ENCODE peak calls at places on chromosomes 6 and 20, in four cellular contexts. One of them, this sample, is unnamed.

GRCh38 chr20:2995796-2996195 is 47.6 kb upstream of the GNRH2 start:
- DNase-seq in HFF-Myc: no peak
- DNase-seq in fibroblast of mammary gland: no peak
- DNase-seq in uterus: no peak
- DNase-seq in this sample: no peak

GRCh38 chr6:109768485-109768884 is 77.4 kb downstream of the FIG4 start:
- DNase-seq in HFF-Myc: no peak
- DNase-seq in fibroblast of mammary gland: peak; percentile 90
- DNase-seq in uterus: no peak
- DNase-seq in this sample: no peak

GRCh38 chr20:50554694-50555579 is 44.8 kb downstream of the PTPN1 start:
- DNase-seq in HFF-Myc: no peak
- DNase-seq in fibroblast of mammary gland: no peak
- DNase-seq in uterus: no peak
- DNase-seq in this sample: no peak

GRCh38 chr6:155026366-155027045 is 31.4 kb downstream of the TIAM2 start:
- DNase-seq in HFF-Myc: peak; percentile 55
- DNase-seq in fibroblast of mammary gland: peak; percentile 97
- DNase-seq in uterus: peak; percentile 26
- DNase-seq in this sample: peak; percentile 17

GRCh38 chr20:10553326-10553984 is 118.3 kb downstream of the SLX4IP start:
- DNase-seq in HFF-Myc: peak; percentile 37
- DNase-seq in fibroblast of mammary gland: peak; percentile 80
- DNase-seq in uterus: peak; percentile 66
- DNase-seq in this sample: peak; percentile 85

GRCh38 chr6:116221067-116221466 is 32.8 kb downstream of the TSPYL4 start:
- DNase-seq in HFF-Myc: no peak
- DNase-seq in fibroblast of mammary gland: peak; percentile 30
- DNase-seq in uterus: no peak
- DNase-seq in this sample: no peak

GRCh38 chr6:90173262-90173926 is 123.2 kb downstream of the BACH2 start:
- DNase-seq in HFF-Myc: no peak
- DNase-seq in fibroblast of mammary gland: no peak
- DNase-seq in uterus: no peak
- DNase-seq in this sample: no peak

GRCh38 chr6:35085359-35086281 is 55.5 kb downstream of the TCP11 start:
- DNase-seq in HFF-Myc: no peak
- DNase-seq in fibroblast of mammary gland: no peak
- DNase-seq in uterus: no peak
- DNase-seq in this sample: peak; percentile 36

GRCh38 chr20:41072099-41072798 is 43.6 kb downstream of the TOP1 start:
- DNase-seq in HFF-Myc: peak; percentile 79
- DNase-seq in fibroblast of mammary gland: peak; percentile 89
- DNase-seq in uterus: peak; percentile 41
- DNase-seq in this sample: no peak

GRCh38 chr6:163356324-163356723 is 58.2 kb upstream of the QKI start:
- DNase-seq in HFF-Myc: peak; percentile 68
- DNase-seq in fibroblast of mammary gland: peak; percentile 87
- DNase-seq in uterus: no peak
- DNase-seq in this sample: peak; percentile 71

GRCh38 chr6:41214559-41215238 is 13.4 kb upstream of the TREML4 start:
- DNase-seq in HFF-Myc: no peak
- DNase-seq in fibroblast of mammary gland: no peak
- DNase-seq in uterus: no peak
- DNase-seq in this sample: no peak

GRCh38 chr20:37408930-37409210 is 62.9 kb downstream of the SRC start:
- DNase-seq in HFF-Myc: no peak
- DNase-seq in fibroblast of mammary gland: no peak
- DNase-seq in uterus: no peak
- DNase-seq in this sample: no peak

GRCh38 chr6:116387374-116387773 is 16.6 kb downstream of the DSE start:
- DNase-seq in HFF-Myc: no peak
- DNase-seq in fibroblast of mammary gland: peak; percentile 81
- DNase-seq in uterus: peak; percentile 32
- DNase-seq in this sample: no peak

GRCh38 chr6:166058064-166058739 is 109.4 kb downstream of the TBXT start:
- DNase-seq in HFF-Myc: no peak
- DNase-seq in fibroblast of mammary gland: peak; percentile 26
- DNase-seq in uterus: peak; percentile 90
- DNase-seq in this sample: no peak

GRCh38 chr6:108331982-108332381 is 37.1 kb downstream of the AFG1L start:
- DNase-seq in HFF-Myc: no peak
- DNase-seq in fibroblast of mammary gland: no peak
- DNase-seq in uterus: no peak
- DNase-seq in this sample: no peak

GRCh38 chr20:58638467-58639181 is 12.5 kb upstream of the STX16 start:
- DNase-seq in HFF-Myc: no peak
- DNase-seq in fibroblast of mammary gland: no peak
- DNase-seq in uterus: peak; percentile 7
- DNase-seq in this sample: no peak

GRCh38 chr20:36591854-36592641 is 13.5 kb upstream of the RAB5IF start:
- DNase-seq in HFF-Myc: no peak
- DNase-seq in fibroblast of mammary gland: peak; percentile 38
- DNase-seq in uterus: peak; percentile 46
- DNase-seq in this sample: peak; percentile 64

GRCh38 chr6:381742-382461 is 9.7 kb upstream of the IRF4 start:
- DNase-seq in HFF-Myc: no peak
- DNase-seq in fibroblast of mammary gland: no peak
- DNase-seq in uterus: no peak
- DNase-seq in this sample: no peak

GRCh38 chr20:51624157-51624731 is 81.7 kb upstream of the NFATC2 start:
- DNase-seq in HFF-Myc: no peak
- DNase-seq in fibroblast of mammary gland: peak; percentile 64
- DNase-seq in uterus: no peak
- DNase-seq in this sample: peak; percentile 95

GRCh38 chr6:8905647-8906231 is 470.4 kb upstream of the SLC35B3 start:
- DNase-seq in HFF-Myc: no peak
- DNase-seq in fibroblast of mammary gland: no peak
- DNase-seq in uterus: no peak
- DNase-seq in this sample: peak; percentile 49

GRCh38 chr20:62576815-62577214 is 65.5 kb upstream of the SLCO4A1 start:
- DNase-seq in HFF-Myc: no peak
- DNase-seq in fibroblast of mammary gland: no peak
- DNase-seq in uterus: no peak
- DNase-seq in this sample: peak; percentile 85

GRCh38 chr20:32314768-32315167 is 37.3 kb downstream of the KIF3B start:
- DNase-seq in HFF-Myc: no peak
- DNase-seq in fibroblast of mammary gland: no peak
- DNase-seq in uterus: no peak
- DNase-seq in this sample: no peak

GRCh38 chr20:44805991-44806729 is 4.2 kb downstream of the RIMS4 start:
- DNase-seq in HFF-Myc: peak; percentile 32
- DNase-seq in fibroblast of mammary gland: peak; percentile 71
- DNase-seq in uterus: peak; percentile 34
- DNase-seq in this sample: peak; percentile 87

GRCh38 chr6:114364295-114364694 is 21.5 kb upstream of the HS3ST5 start:
- DNase-seq in HFF-Myc: no peak
- DNase-seq in fibroblast of mammary gland: peak; percentile 18
- DNase-seq in uterus: no peak
- DNase-seq in this sample: peak; percentile 52

GRCh38 chr6:56259682-56260081 is 12.3 kb upstream of the COL21A1 start:
- DNase-seq in HFF-Myc: no peak
- DNase-seq in fibroblast of mammary gland: peak; percentile 68
- DNase-seq in uterus: no peak
- DNase-seq in this sample: no peak

DNA sequence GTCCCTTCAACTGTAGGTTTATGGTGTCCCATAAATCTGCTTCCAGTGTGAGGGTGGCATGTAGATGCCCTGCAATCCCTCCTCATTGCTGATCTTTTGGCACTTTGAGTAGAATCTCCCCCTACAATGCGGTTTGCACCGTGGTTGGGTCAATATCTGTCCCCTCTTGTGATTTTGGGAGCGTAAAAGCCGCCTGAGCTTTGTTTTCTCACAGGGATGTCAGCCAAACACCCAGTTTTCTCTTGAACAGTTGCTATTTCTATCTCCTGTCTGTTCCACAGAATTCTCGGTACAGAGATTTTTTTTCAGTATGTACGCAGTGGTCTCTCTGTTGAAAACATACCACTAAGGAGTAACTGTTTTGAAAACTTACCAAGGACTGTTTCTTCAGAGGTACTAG is 21.8 kb downstream of the CDS2 start:
- DNase-seq in HFF-Myc: no peak
- DNase-seq in fibroblast of mammary gland: no peak
- DNase-seq in uterus: no peak
- DNase-seq in this sample: no peak
- H3K4me3 ChIP-seq in HFF-Myc: no peak overlapping the region
- H3K4me3 ChIP-seq in fibroblast of mammary gland: no peak overlapping the region
- H3K4me3 ChIP-seq in uterus: no peak overlapping the region
- H3K4me3 ChIP-seq in this sample: no peak overlapping the region

GRCh38 chr6:126118058-126118759 is 131.9 kb downstream of the TRMT11 start:
- DNase-seq in HFF-Myc: no peak
- DNase-seq in fibroblast of mammary gland: peak; percentile 18
- DNase-seq in uterus: no peak
- DNase-seq in this sample: no peak

GRCh38 chr6:126118934-126119333 is 132.6 kb downstream of the TRMT11 start:
- DNase-seq in HFF-Myc: no peak
- DNase-seq in fibroblast of mammary gland: peak; percentile 33
- DNase-seq in uterus: no peak
- DNase-seq in this sample: no peak

GRCh38 chr6:126112171-126112632 is 125.9 kb downstream of the TRMT11 start:
- DNase-seq in HFF-Myc: no peak
- DNase-seq in fibroblast of mammary gland: peak; percentile 23
- DNase-seq in uterus: no peak
- DNase-seq in this sample: no peak

GRCh38 chr6:126113261-126113660 is 126.9 kb downstream of the TRMT11 start:
- DNase-seq in HFF-Myc: no peak
- DNase-seq in fibroblast of mammary gland: no peak
- DNase-seq in uterus: no peak
- DNase-seq in this sample: no peak

GRCh38 chr6:126117251-126117650 is 130.9 kb downstream of the TRMT11 start:
- DNase-seq in HFF-Myc: no peak
- DNase-seq in fibroblast of mammary gland: no peak
- DNase-seq in uterus: no peak
- DNase-seq in this sample: no peak
- TF ChIP-seq CTCF in HFF-Myc: no peak
- TF ChIP-seq CTCF in fibroblast of mammary gland: no peak
- TF ChIP-seq CTCF in uterus: no peak
- TF ChIP-seq CTCF in this sample: no peak

DNA sequence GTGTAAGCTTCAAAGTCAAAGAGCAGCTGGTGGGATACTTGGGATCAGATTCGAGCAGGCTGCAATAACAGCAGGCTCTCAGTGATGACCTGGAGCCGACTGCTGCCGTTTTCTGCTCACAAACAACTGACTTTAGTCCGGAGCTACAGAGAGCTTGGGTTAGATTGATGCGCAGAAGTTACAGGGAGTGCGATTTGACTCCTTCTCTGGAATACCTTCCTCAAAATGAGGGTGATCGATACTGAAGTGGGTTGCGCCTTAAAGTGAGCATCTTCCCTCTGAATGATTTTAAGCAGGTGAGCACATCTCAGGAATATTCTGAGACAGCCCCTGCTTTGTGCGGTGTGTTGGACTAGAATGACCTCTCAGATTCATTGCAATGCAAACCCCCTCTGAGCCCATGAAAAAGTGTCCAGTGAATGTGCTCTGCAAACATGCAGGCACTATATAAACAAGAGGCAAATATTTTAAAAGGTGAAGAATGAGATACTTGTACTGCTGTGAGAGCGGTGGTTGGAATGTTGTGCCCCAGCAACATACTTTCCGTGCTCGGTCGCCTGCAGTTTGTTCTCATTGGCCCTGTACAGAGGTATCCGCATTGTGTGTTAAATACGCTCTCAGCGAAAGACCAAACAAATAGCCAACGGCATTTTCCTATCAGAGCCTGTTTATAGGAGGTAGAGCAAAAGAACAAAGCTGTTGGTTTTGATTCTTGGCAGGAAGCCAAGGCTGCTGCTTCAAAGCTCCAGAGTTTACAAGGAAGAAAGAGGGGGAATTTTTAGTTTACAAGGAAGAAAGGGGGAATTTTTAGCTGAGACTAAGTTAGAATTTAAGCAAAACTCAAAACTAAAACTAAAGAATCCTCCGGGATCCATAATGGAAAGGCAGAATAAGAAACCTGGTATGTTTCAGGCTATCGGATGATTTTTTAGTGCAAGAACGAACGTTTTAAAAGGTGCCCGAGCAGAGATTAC is 67.7 kb downstream of the PHACTR2 start:
- DNase-seq in HFF-Myc: no peak
- DNase-seq in fibroblast of mammary gland: peak; percentile 57
- DNase-seq in uterus: peak; percentile 42
- DNase-seq in this sample: peak; percentile 78
- H3K4me3 ChIP-seq in HFF-Myc: no peak overlapping the region
- H3K4me3 ChIP-seq in fibroblast of mammary gland: no peak overlapping the region
- H3K4me3 ChIP-seq in uterus: peak overlapping the region; percentile 25
- H3K4me3 ChIP-seq in this sample: peak overlapping the region; percentile 61

GRCh38 chr6:98775205-98775604 is 59.2 kb upstream of the POU3F2 start:
- DNase-seq in HFF-Myc: no peak
- DNase-seq in fibroblast of mammary gland: no peak
- DNase-seq in uterus: no peak
- DNase-seq in this sample: no peak

GRCh38 chr6:98764378-98764911 is 69.9 kb upstream of the POU3F2 start:
- DNase-seq in HFF-Myc: no peak
- DNase-seq in fibroblast of mammary gland: no peak
- DNase-seq in uterus: no peak
- DNase-seq in this sample: no peak

DNA sequence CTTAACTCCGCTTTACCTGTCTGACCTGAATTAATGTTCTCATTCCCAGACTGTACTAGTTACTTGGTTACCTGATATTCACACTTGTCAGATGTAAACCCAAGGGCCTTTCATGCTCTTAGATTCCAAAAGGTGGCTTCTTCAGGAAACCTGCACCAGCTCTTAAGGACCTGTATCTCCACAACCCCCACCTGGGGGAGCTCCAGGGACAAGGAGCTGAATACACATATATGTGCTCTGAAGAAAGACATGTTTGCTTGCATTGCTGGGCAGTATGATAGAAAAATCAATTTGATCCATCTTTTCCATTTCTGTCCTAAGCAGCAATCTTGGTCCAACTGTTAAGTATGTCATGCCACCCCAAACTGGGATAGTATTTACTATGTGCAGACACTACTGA is 64.8 kb upstream of the POU3F2 start:
- DNase-seq in HFF-Myc: no peak
- DNase-seq in fibroblast of mammary gland: peak; percentile 11
- DNase-seq in uterus: no peak
- DNase-seq in this sample: peak; percentile 72
- TF ChIP-seq CTCF in HFF-Myc: peak; percentile 10
- TF ChIP-seq CTCF in fibroblast of mammary gland: peak; percentile 9
- TF ChIP-seq CTCF in uterus: no peak
- TF ChIP-seq CTCF in this sample: peak; percentile 74